ENCODE peak calls at places on chromosomes 7 and 10, in seven cellular contexts. E is breast epithelium, P is K562, N is HCT116, G is T-helper 1 cell, C is T-helper 17 cell, Y is iPS-NIHi11. J is an unnamed sample.

GRCh38 chr7:47931788-47932425 is 16.4 kb downstream of the PKD1L1 start:
- DNase-seq in E (no peak), P (no peak), N (no peak), G (no peak), C (no peak), Y (no peak), J (no peak)

GRCh38 chr7:36535866-36536664 is 146.4 kb downstream of the ANLN start:
- DNase-seq in E (peak), P (no peak), N (no peak), G (no peak), C (no peak), Y (no peak), J (no peak)

GRCh38 chr10:79293841-79294705 is 53.2 kb upstream of the PPIF start:
- DNase-seq in E (no peak), P (no peak), N (no peak), G (no peak), C (no peak), Y (no peak), J (no peak)

GRCh38 chr10:47370015-47370767 is 13.9 kb downstream of the ZNF488 start:
- DNase-seq in E (no peak), P (no peak), N (no peak), G (no peak), C (no peak), Y (no peak), J (no peak)

GRCh38 chr10:103649654-103650423 is 156.3 kb downstream of the NEURL1 start:
- DNase-seq in E (no peak), P (no peak), N (no peak), G (no peak), C (no peak), Y (no peak), J (peak)

GRCh38 chr10:43251664-43252165 is 15.2 kb downstream of the RASGEF1A start:
- DNase-seq in E (peak), P (no peak), N (no peak), G (no peak), C (no peak), Y (peak), J (no peak)

GRCh38 chr10:7634142-7634894 is 32.4 kb downstream of the ITIH5 start:
- DNase-seq in E (no peak), P (no peak), N (no peak), G (no peak), C (no peak), Y (no peak), J (no peak)

GRCh38 chr10:120970595-120971529 is 119.7 kb downstream of the WDR11 start:
- DNase-seq in E (no peak), P (no peak), N (no peak), G (no peak), C (no peak), Y (no peak), J (no peak)

GRCh38 chr7:27994639-27995038 is 186.0 kb downstream of the JAZF1 start:
- DNase-seq in E (no peak), P (no peak), N (no peak), G (no peak), C (no peak), Y (no peak), J (peak)

GRCh38 chr10:23362879-23363787 is 18.5 kb upstream of the C10orf67 start:
- DNase-seq in E (no peak), P (no peak), N (no peak), G (peak), C (no peak), Y (no peak), J (no peak)

GRCh38 chr7:35038340-35038738 is 1.1 kb upstream of the DPY19L1 start:
- DNase-seq in E (no peak), P (no peak), N (no peak), G (no peak), C (no peak), Y (no peak), J (no peak)

GRCh38 chr10:34528320-34528719 is 286.8 kb downstream of the PARD3 start:
- DNase-seq in E (no peak), P (no peak), N (peak), G (no peak), C (no peak), Y (peak), J (peak)

GRCh38 chr10:116888380-116889055 is 39.2 kb downstream of the ENO4 start:
- DNase-seq in E (peak), P (no peak), N (peak), G (no peak), C (no peak), Y (peak), J (peak)

GRCh38 chr7:79591275-79591623 is 137.8 kb upstream of the MAGI2 start:
- DNase-seq in E (no peak), P (no peak), N (no peak), G (no peak), C (no peak), Y (no peak), J (no peak)

GRCh38 chr7:20929199-20929598 is 142.5 kb upstream of the SP8 start:
- DNase-seq in E (no peak), P (no peak), N (no peak), G (no peak), C (no peak), Y (no peak), J (no peak)

GRCh38 chr10:93060887-93061593 is 442 bp downstream of the CYP26C1 start:
- DNase-seq in E (no peak), P (no peak), N (no peak), G (no peak), C (no peak), Y (no peak), J (no peak)

J was measured in DMS53.